ENCODE peak calls at places on chromosomes 3 and 15, in six cellular contexts. K is K562, I is GM12892, Y is H1, F is GM12878, B is SK-N-SH. E is an unnamed sample.

GRCh38 chr15:66224946-66225345 is 28.6 kb downstream of the MEGF11 start:
- DNase-seq in I (no peak), B (no peak), Y (no peak), F (no peak), K (no peak), E (no peak)

GRCh38 chr15:43285609-43286037 is 18.9 kb upstream of the TGM5 start:
- DNase-seq in K (peak), Y (peak), F (peak), B (peak), I (peak), E (peak)

GRCh38 chr3:186790261-186790981 is 7.0 kb downstream of the EIF4A2 start:
- DNase-seq in F (no peak), K (peak), Y (no peak), B (no peak), I (no peak), E (no peak)

GRCh38 chr3:32384938-32385337 is 6.7 kb upstream of the CMTM7 start:
- DNase-seq in I (no peak), K (peak), F (no peak), Y (no peak), B (peak), E (no peak)

GRCh38 chr3:192892981-192893827 is 24.5 kb downstream of the MB21D2 start:
- DNase-seq in B (no peak), K (peak), F (peak), I (peak), Y (no peak), E (peak)

GRCh38 chr3:183300996-183301562 is 48.0 kb downstream of the B3GNT5 start:
- DNase-seq in Y (no peak), B (no peak), K (no peak), F (no peak), I (no peak), E (no peak)

GRCh38 chr3:177443469-177443868 is 246.2 kb upstream of the TBL1XR1 start:
- DNase-seq in B (no peak), F (no peak), I (no peak), K (peak), Y (no peak), E (no peak)

GRCh38 chr15:52256366-52256765 is 39.2 kb downstream of the MYO5C start:
- DNase-seq in F (peak), Y (peak), K (peak), B (peak), I (peak), E (peak)

GRCh38 chr3:71226565-71227281 is 356.8 kb downstream of the FOXP1 start:
- DNase-seq in B (no peak), F (peak), I (no peak), Y (no peak), K (peak), E (peak)

GRCh38 chr3:48599077-48599501 is 4.0 kb upstream of the COL7A1 start:
- DNase-seq in K (no peak), Y (no peak), B (no peak), I (no peak), F (no peak), E (no peak)

GRCh38 chr3:143135150-143135549 is 15.6 kb downstream of the CHST2 start:
- DNase-seq in K (peak), B (peak), I (no peak), Y (no peak), F (no peak), E (no peak)

GRCh38 chr3:50015918-50016317 is 72.8 kb upstream of the RBM5 start:
- DNase-seq in Y (no peak), F (no peak), K (no peak), I (no peak), B (no peak), E (no peak)

GRCh38 chr15:78203346-78204225 is 30.8 kb downstream of the ACSBG1 start:
- DNase-seq in I (no peak), K (no peak), F (no peak), Y (peak), B (no peak), E (no peak)
- TF ChIP-seq TAF1 in I (no peak), K (no peak), F (no peak), Y (no peak), B (no peak), E (no peak)

DNA sequence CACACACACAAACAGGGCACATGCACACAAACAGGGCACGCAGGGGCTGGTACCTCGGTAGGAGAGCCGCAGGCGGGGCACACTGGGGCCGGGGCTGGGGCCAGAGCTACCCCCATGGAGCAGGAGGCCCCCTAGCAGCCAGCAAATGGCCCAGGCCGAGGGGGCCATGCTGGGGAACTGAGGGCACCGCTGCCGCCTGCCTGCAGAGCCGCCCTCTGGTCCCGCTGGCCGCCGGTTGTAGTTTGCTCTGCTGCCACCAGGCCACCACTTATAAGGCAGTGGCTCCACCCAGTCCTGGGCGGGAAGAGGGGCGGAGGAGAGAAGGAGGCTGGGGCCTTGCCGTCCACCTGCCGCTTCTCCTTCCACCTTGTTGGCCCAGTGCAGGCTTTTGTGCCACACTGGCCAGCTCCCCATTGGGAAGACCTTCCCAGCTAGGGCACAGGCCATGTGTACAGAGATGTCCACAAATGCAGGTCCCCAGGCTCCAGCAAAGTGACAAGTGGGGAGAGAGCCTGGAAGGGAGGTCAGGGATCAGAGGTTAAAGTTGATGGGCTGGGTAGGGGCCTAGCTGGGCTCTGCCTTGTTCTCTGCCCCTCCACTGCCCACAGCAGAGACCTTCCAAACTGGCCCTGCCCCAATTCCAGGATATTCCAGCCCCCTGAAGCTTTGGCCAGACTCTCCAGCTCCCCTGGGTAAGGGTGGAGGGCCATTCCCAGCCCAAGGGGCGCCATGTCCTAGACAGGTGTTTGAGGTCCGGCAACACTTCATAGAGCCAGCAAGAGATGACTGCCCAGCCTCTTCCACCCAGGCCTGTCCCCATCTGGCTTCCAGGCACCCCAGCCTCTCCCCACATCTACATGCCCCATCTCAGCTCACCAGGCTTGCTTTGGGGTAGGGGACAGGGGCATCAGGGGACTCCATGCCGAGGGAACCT is at the start of gene SEMA3G:
- DNase-seq in F (no peak), K (peak), I (peak), B (peak), Y (peak), E (peak)
- TF ChIP-seq POLR2AphosphoS5 in F (no peak), K (no peak), I (no peak), B (no peak), Y (peak), E (no peak)

GRCh38 chr3:24985631-24986030 is 442.4 kb upstream of the RARB start:
- DNase-seq in Y (no peak), B (peak), K (no peak), I (no peak), F (no peak), E (no peak)

GRCh38 chr3:24981309-24981708 is 446.8 kb upstream of the RARB start:
- DNase-seq in I (no peak), K (no peak), B (no peak), F (no peak), Y (no peak), E (no peak)

GRCh38 chr3:24981924-24982323 is 446.1 kb upstream of the RARB start:
- DNase-seq in I (no peak), Y (no peak), F (no peak), B (no peak), K (no peak), E (no peak)

DNA sequence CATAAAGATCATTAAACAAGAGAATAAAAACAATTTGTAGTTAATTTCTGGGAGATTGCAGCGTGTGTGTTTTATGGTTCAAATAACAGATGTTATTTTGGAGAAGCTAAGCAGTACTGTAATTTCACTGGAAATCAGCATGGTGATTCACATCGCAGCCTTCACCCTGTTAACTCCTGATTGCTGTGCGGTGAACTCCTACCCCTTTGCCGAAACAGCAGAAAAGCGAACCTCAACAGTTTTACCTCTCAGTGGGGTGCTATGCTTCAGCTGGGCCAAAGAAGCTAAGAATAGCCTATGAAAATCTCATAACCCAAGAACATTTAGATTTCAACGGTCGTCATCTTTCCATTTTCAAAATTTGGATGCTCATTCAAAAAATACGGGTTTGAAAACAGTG is 441.4 kb upstream of the RARB start:
- DNase-seq in B (no peak), K (no peak), Y (no peak), F (no peak), I (no peak), E (no peak)
- TF ChIP-seq TAF1 in B (no peak), K (no peak), Y (no peak), F (no peak), I (no peak), E (no peak)

GRCh38 chr3:196287405-196288140 is at the start of gene PCYT1A:
- DNase-seq in K (peak), B (peak), Y (peak), I (peak), F (peak), E (peak)
- TF ChIP-seq POLR2AphosphoS5 in K (peak), B (peak), Y (peak), I (peak), F (peak), E (peak)

GRCh38 chr3:158722108-158722507 is 10.1 kb downstream of the RARRES1 start:
- DNase-seq in K (no peak), Y (no peak), F (no peak), I (no peak), B (no peak), E (no peak)

GRCh38 chr3:158717576-158717975 is 14.7 kb downstream of the RARRES1 start:
- DNase-seq in B (no peak), K (no peak), I (no peak), F (no peak), Y (no peak), E (no peak)

GRCh38 chr3:158723991-158724390 is 8.3 kb downstream of the RARRES1 start:
- DNase-seq in Y (no peak), I (no peak), B (no peak), K (no peak), F (no peak), E (no peak)

GRCh38 chr3:158713094-158713499 is 19.2 kb downstream of the RARRES1 start:
- DNase-seq in K (peak), F (no peak), B (no peak), Y (no peak), I (no peak), E (no peak)

GRCh38 chr3:158718490-158719170 is 13.6 kb downstream of the RARRES1 start:
- DNase-seq in I (no peak), F (no peak), Y (no peak), B (no peak), K (no peak), E (no peak)
- TF ChIP-seq TAF1 in I (no peak), F (no peak), Y (no peak), B (no peak), K (no peak), E (no peak)

DNA sequence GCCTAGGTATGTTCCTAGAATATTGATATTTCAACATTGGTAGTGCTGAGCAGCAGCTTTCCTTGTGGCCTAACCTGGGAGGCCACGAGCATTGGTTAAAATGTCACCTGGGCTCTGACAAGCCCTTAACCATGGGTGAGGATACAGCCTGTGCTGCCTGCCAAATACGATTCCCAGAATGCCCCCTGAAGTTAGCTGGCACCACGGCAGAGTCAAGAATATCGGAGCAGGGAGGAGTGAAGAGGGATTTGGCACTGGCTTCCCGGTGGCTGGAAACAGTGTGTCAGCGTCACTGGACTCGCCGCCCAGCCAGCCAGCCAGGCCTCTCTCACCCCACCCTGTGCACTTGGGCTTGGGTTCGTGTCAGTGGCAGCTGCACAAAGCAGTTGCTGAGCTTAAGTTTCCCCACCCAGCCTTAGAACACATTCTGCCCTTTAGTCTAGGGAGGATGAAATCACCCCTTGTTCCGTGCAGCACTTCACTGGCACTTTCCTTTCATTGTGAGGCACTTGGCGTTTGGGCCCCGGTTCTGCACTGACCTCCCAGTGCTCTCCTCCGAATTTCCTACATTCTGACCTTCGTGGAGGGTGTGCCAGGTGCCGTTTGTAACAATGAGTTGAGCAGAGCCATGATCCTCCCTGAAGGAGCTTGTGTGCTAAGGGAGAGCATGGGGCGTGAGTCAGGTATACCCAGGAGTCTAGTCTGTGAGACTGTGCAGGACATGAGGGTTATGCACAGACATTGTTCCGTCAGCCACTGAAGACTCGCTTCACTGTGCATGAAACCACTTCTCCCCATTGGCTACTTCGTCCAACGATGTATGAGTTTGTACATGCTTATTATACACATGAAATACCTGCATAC is 152.8 kb upstream of the BHLHE40 start:
- DNase-seq in I (no peak), K (no peak), Y (peak), F (no peak), B (no peak), E (no peak)
- TF ChIP-seq POLR2AphosphoS5 in I (no peak), K (no peak), Y (no peak), F (no peak), B (no peak), E (no peak)

DNA sequence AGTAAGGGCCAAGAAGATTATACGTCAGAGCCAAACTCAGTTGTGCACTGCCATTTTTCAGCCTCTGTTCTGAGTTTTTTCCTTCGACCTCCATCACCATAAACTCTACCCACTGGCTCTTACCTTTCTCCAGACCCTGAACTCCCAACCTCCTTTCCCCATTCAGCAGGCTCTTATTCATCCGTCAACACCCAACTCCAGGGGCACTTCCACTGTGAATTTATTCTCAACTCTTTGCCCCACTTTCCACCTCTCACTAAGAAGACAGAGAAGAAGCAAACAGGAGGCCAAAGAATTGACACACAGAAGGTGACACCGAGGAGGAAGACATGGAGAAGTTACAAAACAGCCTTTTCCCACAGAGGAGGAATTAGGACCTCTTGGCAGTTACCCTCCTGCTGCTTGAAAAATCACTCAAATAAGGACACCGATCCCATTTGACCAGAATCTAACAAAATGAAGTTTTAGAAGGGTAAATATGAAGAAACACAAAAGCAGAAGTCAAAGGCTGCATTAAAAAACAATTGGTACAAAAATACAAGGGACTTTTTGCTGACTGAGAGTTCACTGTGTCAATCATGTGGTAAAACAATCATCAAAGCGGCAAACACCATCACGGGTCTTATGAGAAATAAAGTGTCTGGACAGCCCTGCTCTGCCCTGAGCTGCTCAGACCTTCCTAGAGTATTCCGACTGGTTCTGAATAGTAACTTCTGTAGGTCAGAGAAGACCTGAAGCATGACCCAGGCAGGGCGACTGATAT is 137.0 kb upstream of the RAD18 start:
- DNase-seq in I (no peak), F (peak), B (no peak), Y (no peak), K (no peak), E (no peak)
- TF ChIP-seq TAF1 in I (no peak), F (no peak), B (no peak), Y (no peak), K (no peak), E (no peak)

DNA sequence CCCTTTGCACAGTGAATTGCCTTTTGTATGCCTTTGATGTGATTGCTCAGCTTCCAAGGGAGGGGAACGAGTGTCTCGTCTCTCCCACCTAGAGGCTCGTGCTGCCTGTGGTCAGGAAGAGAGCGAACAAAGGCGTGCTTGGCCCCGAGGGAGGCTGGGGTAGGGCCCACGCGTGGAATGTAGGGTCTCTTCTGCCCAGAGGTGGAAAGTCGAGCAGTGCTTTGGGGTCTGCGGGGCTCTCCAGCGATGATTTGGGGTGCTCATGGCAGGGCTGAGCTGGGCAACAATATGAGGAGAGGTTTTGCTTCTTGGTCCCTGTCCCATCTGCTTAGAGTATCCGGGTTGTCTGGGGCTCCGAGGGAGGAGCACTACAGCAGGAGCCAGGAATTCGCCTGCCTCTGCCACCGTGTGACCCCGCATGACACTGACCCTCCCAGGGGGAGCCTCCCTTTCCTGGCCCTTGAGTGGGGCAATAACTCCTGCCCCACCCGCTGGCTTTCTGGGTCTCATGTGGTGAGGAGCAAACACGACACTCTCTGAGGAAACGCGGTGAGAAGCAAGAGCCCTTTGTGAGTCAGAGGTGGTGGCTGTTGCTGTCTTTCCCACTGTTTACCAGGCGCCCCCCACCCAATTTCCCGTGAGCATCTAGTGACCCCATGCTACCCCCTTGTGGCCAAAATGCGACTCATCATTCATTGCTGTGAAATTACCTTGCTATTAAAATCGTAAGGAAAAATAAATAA is 29.6 kb downstream of the CCNL1 start:
- DNase-seq in Y (peak), K (peak), B (peak), I (no peak), F (no peak), E (no peak)
- TF ChIP-seq POLR2AphosphoS5 in Y (no peak), K (no peak), B (no peak), I (no peak), F (no peak), E (no peak)

GRCh38 chr3:112778298-112779008 is 68.2 kb downstream of the CD200R1L start:
- DNase-seq in F (no peak), B (no peak), I (no peak), K (no peak), Y (no peak), E (no peak)
- TF ChIP-seq TAF1 in F (no peak), B (no peak), I (no peak), K (no peak), Y (no peak), E (no peak)

DNA sequence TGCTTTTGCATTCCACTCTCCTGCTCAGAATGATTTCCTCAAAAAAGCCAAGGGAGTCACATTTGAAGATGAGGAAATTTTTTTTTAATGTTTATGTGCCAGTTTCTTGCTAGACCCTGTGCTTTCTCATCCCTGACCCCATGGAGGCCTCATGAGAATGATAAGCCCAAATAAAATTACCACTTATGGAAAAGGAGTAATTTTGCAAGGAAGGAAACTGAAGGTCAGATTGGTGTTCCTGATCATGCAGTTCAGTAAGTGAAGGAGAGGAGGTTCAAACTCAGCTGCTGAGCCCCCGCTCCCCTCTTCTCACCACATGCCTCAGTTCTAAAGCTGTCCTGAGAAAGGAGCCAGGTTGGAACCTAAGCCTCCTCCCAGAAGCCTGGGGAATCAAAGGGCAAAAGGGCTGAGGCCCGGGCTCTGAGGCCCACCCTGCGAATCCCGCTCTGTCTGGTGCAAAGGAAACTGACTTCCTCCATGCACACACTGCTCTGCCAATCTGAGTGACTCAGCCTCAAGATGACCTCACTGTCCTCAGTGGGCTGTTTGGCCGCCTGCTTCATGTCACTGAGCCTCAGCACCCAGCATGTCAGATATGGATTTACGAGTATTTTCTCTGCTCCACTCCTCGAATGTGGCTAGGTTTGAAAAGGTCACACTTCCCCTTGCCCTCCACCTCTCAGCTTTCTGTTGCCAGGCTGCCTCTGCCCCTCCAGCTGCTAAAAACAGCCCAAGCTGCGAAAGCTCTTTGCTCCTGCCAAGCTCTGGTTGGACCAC is 56.9 kb upstream of the FLNB start:
- DNase-seq in K (peak), F (no peak), Y (no peak), I (no peak), B (peak), E (no peak)
- TF ChIP-seq POLR2AphosphoS5 in K (no peak), F (no peak), Y (peak), I (no peak), B (peak), E (no peak)

E was measured in GM12891.